ENCODE peak calls at places on chromosome 12, in four cellular contexts. One of them, this sample, is unnamed.

GRCh38 chr12:3150820-3151590 is 73.8 kb downstream of the TSPAN9 start:
- DNase-seq in spleen: peak
- DNase-seq in ovary: no peak
- DNase-seq in fibroblast of the aortic adventitia: peak
- DNase-seq in this sample: peak

GRCh38 chr12:127125607-127126259 is 1141.2 kb upstream of the TMEM132C start:
- DNase-seq in spleen: no peak
- DNase-seq in ovary: no peak
- DNase-seq in fibroblast of the aortic adventitia: peak
- DNase-seq in this sample: peak

GRCh38 chr12:69509308-69509736 is 39.1 kb downstream of the FRS2 start:
- DNase-seq in fibroblast of the aortic adventitia: peak
- DNase-seq in spleen: no peak
- DNase-seq in ovary: no peak
- DNase-seq in this sample: peak

GRCh38 chr12:13071305-13072280 is 27.4 kb downstream of the FAM234B start:
- DNase-seq in fibroblast of the aortic adventitia: no peak
- DNase-seq in ovary: no peak
- DNase-seq in spleen: no peak
- DNase-seq in this sample: no peak

GRCh38 chr12:6104027-6104426 is 20.4 kb downstream of the VWF start:
- DNase-seq in fibroblast of the aortic adventitia: no peak
- DNase-seq in spleen: no peak
- DNase-seq in ovary: no peak
- DNase-seq in this sample: no peak

GRCh38 chr12:131454418-131455217 is 256.3 kb upstream of the SFSWAP start:
- DNase-seq in fibroblast of the aortic adventitia: no peak
- DNase-seq in ovary: no peak
- DNase-seq in spleen: peak
- DNase-seq in this sample: no peak

GRCh38 chr12:96034631-96035282 is 630 bp downstream of the LTA4H start:
- DNase-seq in fibroblast of the aortic adventitia: peak
- DNase-seq in spleen: peak
- DNase-seq in ovary: peak
- DNase-seq in this sample: peak

GRCh38 chr12:80847575-80847974 is 90.2 kb downstream of the LIN7A start:
- DNase-seq in fibroblast of the aortic adventitia: no peak
- DNase-seq in spleen: no peak
- DNase-seq in ovary: no peak
- DNase-seq in this sample: no peak

GRCh38 chr12:47896633-47897032 is 8.2 kb downstream of the VDR start:
- DNase-seq in ovary: no peak
- DNase-seq in fibroblast of the aortic adventitia: no peak
- DNase-seq in spleen: no peak
- DNase-seq in this sample: no peak

GRCh38 chr12:93624595-93625294 is 52.3 kb downstream of the SOCS2 start:
- DNase-seq in spleen: no peak
- DNase-seq in ovary: no peak
- DNase-seq in fibroblast of the aortic adventitia: peak
- DNase-seq in this sample: peak

GRCh38 chr12:60112778-60113177 is 516.9 kb downstream of the SLC16A7 start:
- DNase-seq in ovary: no peak
- DNase-seq in fibroblast of the aortic adventitia: no peak
- DNase-seq in spleen: no peak
- DNase-seq in this sample: no peak

GRCh38 chr12:51589557-51590176 is 1.4 kb upstream of the SCN8A start:
- DNase-seq in spleen: no peak
- DNase-seq in fibroblast of the aortic adventitia: no peak
- DNase-seq in ovary: no peak
- DNase-seq in this sample: no peak

GRCh38 chr12:131831635-131832041 is 3.4 kb downstream of the MMP17 start:
- DNase-seq in fibroblast of the aortic adventitia: peak
- DNase-seq in ovary: peak
- DNase-seq in spleen: no peak
- DNase-seq in this sample: no peak

GRCh38 chr12:104827587-104827986 is 130.5 kb downstream of the SLC41A2 start:
- DNase-seq in ovary: no peak
- DNase-seq in fibroblast of the aortic adventitia: no peak
- DNase-seq in spleen: no peak
- DNase-seq in this sample: no peak

GRCh38 chr12:6122211-6122610 is 2.3 kb downstream of the VWF start:
- DNase-seq in ovary: no peak
- DNase-seq in spleen: no peak
- DNase-seq in fibroblast of the aortic adventitia: no peak
- DNase-seq in this sample: no peak

GRCh38 chr12:47561746-47562145 is 144.1 kb downstream of the RPAP3 start:
- DNase-seq in ovary: no peak
- DNase-seq in fibroblast of the aortic adventitia: no peak
- DNase-seq in spleen: no peak
- DNase-seq in this sample: no peak

GRCh38 chr12:20495997-20496396 is 127.7 kb downstream of the PDE3A start:
- DNase-seq in fibroblast of the aortic adventitia: no peak
- DNase-seq in ovary: no peak
- DNase-seq in spleen: no peak
- DNase-seq in this sample: no peak

GRCh38 chr12:31387466-31387865 is 61.5 kb upstream of the SINHCAF start:
- DNase-seq in spleen: no peak
- DNase-seq in ovary: no peak
- DNase-seq in fibroblast of the aortic adventitia: peak
- DNase-seq in this sample: no peak

GRCh38 chr12:95829395-95829794 is 29.4 kb upstream of the SNRPF start:
- DNase-seq in fibroblast of the aortic adventitia: no peak
- DNase-seq in spleen: no peak
- DNase-seq in ovary: no peak
- DNase-seq in this sample: no peak

GRCh38 chr12:12072064-12072760 is 1.5 kb downstream of the BCL2L14 start:
- DNase-seq in spleen: peak
- DNase-seq in fibroblast of the aortic adventitia: no peak
- DNase-seq in ovary: no peak
- DNase-seq in this sample: no peak

GRCh38 chr12:107355612-107356011 is 262.3 kb upstream of the CRY1 start:
- DNase-seq in fibroblast of the aortic adventitia: no peak
- DNase-seq in ovary: no peak
- DNase-seq in spleen: no peak
- DNase-seq in this sample: no peak

GRCh38 chr12:45183263-45183662 is 32.6 kb upstream of the ANO6 start:
- DNase-seq in spleen: no peak
- DNase-seq in ovary: no peak
- DNase-seq in fibroblast of the aortic adventitia: peak
- DNase-seq in this sample: peak

GRCh38 chr12:104521731-104522130 is 65.0 kb downstream of the CHST11 start:
- DNase-seq in fibroblast of the aortic adventitia: peak
- DNase-seq in spleen: no peak
- DNase-seq in ovary: no peak
- DNase-seq in this sample: peak

GRCh38 chr12:11705010-11705409 is 55.5 kb downstream of the ETV6 start:
- DNase-seq in fibroblast of the aortic adventitia: peak
- DNase-seq in ovary: peak
- DNase-seq in spleen: no peak
- DNase-seq in this sample: peak

GRCh38 chr12:68137278-68137930 is 22.1 kb downstream of the IFNG start:
- DNase-seq in ovary: no peak
- DNase-seq in spleen: no peak
- DNase-seq in fibroblast of the aortic adventitia: no peak
- DNase-seq in this sample: no peak

GRCh38 chr12:124394462-124395128 is 99.7 kb downstream of the RFLNA start:
- DNase-seq in ovary: no peak
- DNase-seq in spleen: no peak
- DNase-seq in fibroblast of the aortic adventitia: peak
- DNase-seq in this sample: no peak

GRCh38 chr12:107057071-107057834 is 36.1 kb downstream of the CRY1 start:
- DNase-seq in ovary: no peak
- DNase-seq in spleen: no peak
- DNase-seq in fibroblast of the aortic adventitia: peak
- DNase-seq in this sample: peak

GRCh38 chr12:133105620-133106019 is 24.5 kb downstream of the ZNF891 start:
- DNase-seq in spleen: no peak
- DNase-seq in ovary: no peak
- DNase-seq in fibroblast of the aortic adventitia: peak
- DNase-seq in this sample: peak

DNA sequence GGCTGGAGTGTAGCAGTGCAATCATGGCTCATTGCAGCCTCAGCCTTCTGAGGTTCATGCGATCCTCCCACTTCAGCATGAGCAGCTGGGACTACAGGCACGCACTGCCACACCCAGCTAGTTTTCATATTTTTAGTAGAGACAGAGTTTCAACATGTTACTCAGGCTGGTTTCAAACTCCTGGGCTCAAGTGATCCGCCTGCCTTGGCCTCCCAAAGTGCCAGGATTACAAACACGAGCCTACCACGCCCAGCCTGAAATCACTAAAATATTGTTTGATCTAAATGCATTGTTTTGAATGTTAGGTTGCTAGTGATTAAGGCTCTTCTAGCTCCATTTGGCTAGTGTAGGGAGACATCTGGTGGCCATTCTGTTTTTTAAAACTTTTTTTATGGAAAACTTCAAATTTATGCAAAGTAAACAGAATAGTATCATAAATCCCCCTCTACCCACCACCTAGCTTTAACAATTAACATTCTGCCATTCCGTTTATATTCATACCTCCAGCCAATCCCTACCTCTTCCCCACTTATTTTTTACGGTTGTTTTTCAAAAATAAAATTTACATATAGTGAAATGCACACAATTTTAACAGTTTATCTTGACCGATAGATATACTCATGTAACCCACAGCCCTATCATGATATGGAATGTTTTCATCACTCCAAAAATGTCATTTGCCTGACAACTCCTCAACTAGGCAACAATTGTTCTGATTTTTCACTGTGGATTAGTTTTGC is 37.8 kb downstream of the MYO1H start:
- DNase-seq in fibroblast of the aortic adventitia: peak
- DNase-seq in spleen: no peak
- DNase-seq in ovary: peak
- DNase-seq in this sample: peak
- TF ChIP-seq CTCF in fibroblast of the aortic adventitia: peak
- TF ChIP-seq CTCF in spleen: peak
- TF ChIP-seq CTCF in ovary: peak
- TF ChIP-seq CTCF in this sample: peak

DNA sequence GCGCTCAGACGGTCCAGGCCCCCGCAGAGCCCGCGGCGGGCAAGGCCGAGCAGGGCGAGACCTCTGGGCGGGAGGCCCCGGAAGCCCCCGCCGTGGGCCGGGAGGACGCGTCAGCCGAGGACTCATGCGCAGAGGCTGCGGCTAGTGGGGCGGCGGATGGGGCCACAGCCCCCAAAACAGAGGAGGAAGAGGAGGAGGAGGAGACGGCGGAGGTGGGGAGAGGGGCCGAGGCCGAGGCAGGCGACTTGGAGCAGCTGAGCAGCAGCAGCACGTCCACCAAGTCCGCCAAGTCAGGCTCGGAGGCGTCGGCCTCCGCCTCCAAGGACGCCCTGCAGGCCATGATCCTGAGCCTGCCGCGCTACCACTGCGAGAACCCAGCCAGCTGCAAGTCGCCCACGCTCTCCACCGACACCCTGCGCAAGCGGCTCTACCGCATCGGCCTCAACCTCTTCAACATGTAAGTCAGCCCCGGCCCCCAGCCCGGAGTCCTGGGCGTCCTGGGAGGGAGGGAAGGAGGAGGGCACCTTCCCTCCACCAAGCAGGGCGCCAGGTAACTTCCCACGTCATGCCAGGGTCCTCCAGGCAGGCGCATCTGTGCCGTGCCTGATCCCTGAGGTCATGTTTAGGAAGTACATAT is 72.4 kb downstream of the IQSEC3 start:
- DNase-seq in fibroblast of the aortic adventitia: peak
- DNase-seq in spleen: no peak
- DNase-seq in ovary: peak
- DNase-seq in this sample: no peak
- H3K4me3 ChIP-seq in fibroblast of the aortic adventitia: no peak
- H3K4me3 ChIP-seq in spleen: no peak
- H3K4me3 ChIP-seq in ovary: peak
- H3K4me3 ChIP-seq in this sample: no peak

GRCh38 chr12:9049520-9050133 is 60.3 kb downstream of the KLRG1 start:
- DNase-seq in spleen: no peak
- DNase-seq in ovary: no peak
- DNase-seq in fibroblast of the aortic adventitia: peak
- DNase-seq in this sample: peak
- TF ChIP-seq CTCF in spleen: peak
- TF ChIP-seq CTCF in ovary: peak
- TF ChIP-seq CTCF in fibroblast of the aortic adventitia: peak
- TF ChIP-seq CTCF in this sample: peak

GRCh38 chr12:65119063-65119462 is 2.0 kb downstream of the WIF1 start:
- DNase-seq in ovary: no peak
- DNase-seq in spleen: no peak
- DNase-seq in fibroblast of the aortic adventitia: no peak
- DNase-seq in this sample: no peak

GRCh38 chr12:65122661-65123060 is 1.6 kb upstream of the WIF1 start:
- DNase-seq in fibroblast of the aortic adventitia: no peak
- DNase-seq in spleen: no peak
- DNase-seq in ovary: no peak
- DNase-seq in this sample: no peak

GRCh38 chr12:65121956-65122469 is 908 bp upstream of the WIF1 start:
- DNase-seq in spleen: no peak
- DNase-seq in ovary: no peak
- DNase-seq in fibroblast of the aortic adventitia: no peak
- DNase-seq in this sample: no peak

GRCh38 chr12:65123435-65124063 is 2.4 kb upstream of the WIF1 start:
- DNase-seq in spleen: no peak
- DNase-seq in fibroblast of the aortic adventitia: peak
- DNase-seq in ovary: no peak
- DNase-seq in this sample: peak

DNA sequence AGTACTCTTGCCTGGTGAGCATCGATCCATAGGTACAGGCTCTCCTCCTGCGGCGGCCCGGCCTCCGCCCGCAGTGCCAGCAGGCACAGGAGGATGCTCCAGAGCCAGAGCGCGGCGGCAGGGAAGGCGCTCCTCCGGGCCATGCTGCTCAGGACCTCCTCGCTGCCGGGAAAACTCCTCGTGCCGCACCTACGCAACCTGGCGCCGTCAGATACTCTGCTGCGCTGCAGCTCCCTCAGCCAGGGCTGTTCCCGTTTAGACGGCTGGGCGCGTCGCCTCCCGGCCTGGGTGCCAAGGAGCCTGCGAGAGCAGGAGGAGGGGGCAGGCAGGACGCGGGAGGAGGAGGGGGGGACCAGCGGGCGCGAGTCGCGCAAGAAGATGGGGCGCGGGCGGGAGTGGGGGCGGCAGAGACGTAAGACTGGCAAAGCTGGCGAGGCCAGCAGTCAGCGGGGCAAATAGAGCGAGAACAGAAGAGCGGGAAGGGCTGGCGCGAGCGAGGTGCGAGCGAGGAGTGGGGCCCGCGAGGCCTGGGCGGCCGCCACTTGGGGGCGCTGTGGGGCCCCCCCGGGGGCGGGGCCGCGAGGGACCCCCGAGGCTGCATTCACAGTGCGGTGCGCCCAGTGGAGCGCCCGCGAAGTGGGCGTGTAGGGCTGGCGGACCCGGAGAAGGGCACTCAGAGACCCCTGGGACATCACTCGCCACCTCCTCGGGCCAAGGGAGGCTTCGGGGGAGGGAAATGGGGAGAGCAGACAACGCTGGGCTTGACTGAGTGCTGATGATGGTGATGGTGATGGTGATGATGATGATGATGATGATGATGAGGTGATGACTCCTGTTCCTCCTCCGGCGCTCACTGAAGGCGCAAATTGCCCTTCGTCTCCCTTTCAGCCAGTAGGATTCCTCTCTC is at the start of gene WIF1:
- DNase-seq in spleen: peak
- DNase-seq in ovary: no peak
- DNase-seq in fibroblast of the aortic adventitia: no peak
- DNase-seq in this sample: no peak
- H3K4me3 ChIP-seq in spleen: peak
- H3K4me3 ChIP-seq in ovary: peak
- H3K4me3 ChIP-seq in fibroblast of the aortic adventitia: peak
- H3K4me3 ChIP-seq in this sample: peak

GRCh38 chr12:89454080-89454848 is 70.3 kb downstream of the GALNT4 start:
- DNase-seq in fibroblast of the aortic adventitia: peak
- DNase-seq in ovary: no peak
- DNase-seq in spleen: no peak
- DNase-seq in this sample: no peak
- TF ChIP-seq CTCF in fibroblast of the aortic adventitia: no peak
- TF ChIP-seq CTCF in ovary: no peak
- TF ChIP-seq CTCF in spleen: no peak
- TF ChIP-seq CTCF in this sample: no peak

This sample was measured in astrocyte of the spinal cord.